ENCODE peak calls at places on chromosomes 1 and 21, in five cellular contexts. W, U, P, Z and L are unnamed samples.

GRCh38 chr1:237864338-237865244 is 26.1 kb downstream of the ZP4 start:
- DNase-seq in W (peak; percentile 86), U (peak; percentile 73), P (peak; percentile 52), Z (peak; percentile 57), L (no peak)

GRCh38 chr1:31934706-31935629 is 3.2 kb downstream of the PTP4A2 start:
- DNase-seq in W (no peak), U (no peak), P (no peak), Z (no peak), L (peak; percentile 66)

GRCh38 chr1:67342002-67342890 is 34.6 kb downstream of the IL12RB2 start:
- DNase-seq in W (no peak), U (no peak), P (no peak), Z (no peak), L (peak; percentile 66)

GRCh38 chr1:188652678-188653077 is 1823.9 kb downstream of the PLA2G4A start:
- DNase-seq in W (no peak), U (no peak), P (no peak), Z (no peak), L (no peak)

GRCh38 chr1:243605604-243606003 is 244.4 kb downstream of the AKT3 start:
- DNase-seq in W (no peak), U (no peak), P (no peak), Z (no peak), L (no peak)

GRCh38 chr1:53957231-53957818 is 11.2 kb downstream of the LRRC42 start:
- DNase-seq in W (no peak), U (no peak), P (no peak), Z (no peak), L (no peak)

GRCh38 chr1:87765686-87766085 is 437.0 kb downstream of the LMO4 start:
- DNase-seq in W (no peak), U (no peak), P (no peak), Z (no peak), L (no peak)

GRCh38 chr21:16388911-16389515 is 659.2 kb downstream of the USP25 start:
- DNase-seq in W (no peak), U (no peak), P (no peak), Z (no peak), L (no peak)

GRCh38 chr1:205976708-205977107 is 26.5 kb downstream of the RAB7B start:
- DNase-seq in W (peak; percentile 43), U (peak; percentile 78), P (peak; percentile 10), Z (no peak), L (no peak)

GRCh38 chr1:221637641-221638041 is 104.2 kb downstream of the DUSP10 start:
- DNase-seq in W (no peak), U (no peak), P (no peak), Z (no peak), L (no peak)

GRCh38 chr21:39961251-39961650 is 94.0 kb downstream of the PCP4 start:
- DNase-seq in W (no peak), U (no peak), P (no peak), Z (no peak), L (no peak)

GRCh38 chr1:228226956-228227791 is 19.3 kb downstream of the OBSCN start:
- DNase-seq in W (no peak), U (no peak), P (no peak), Z (no peak), L (no peak)

GRCh38 chr1:64574301-64574700 is 104.4 kb downstream of the CACHD1 start:
- DNase-seq in W (no peak), U (no peak), P (no peak), Z (no peak), L (no peak)

GRCh38 chr1:169001353-169001752 is 105.1 kb upstream of the ATP1B1 start:
- DNase-seq in W (no peak), U (no peak), P (no peak), Z (no peak), L (no peak)

GRCh38 chr1:180150982-180151381 is 3.7 kb upstream of the QSOX1 start:
- DNase-seq in W (no peak), U (peak; percentile 58), P (no peak), Z (no peak), L (no peak)

GRCh38 chr21:44049182-44049581 is 37.1 kb downstream of the TRAPPC10 start:
- DNase-seq in W (no peak), U (no peak), P (no peak), Z (no peak), L (no peak)

GRCh38 chr1:165352442-165353293 is 3.8 kb downstream of the LMX1A start:
- DNase-seq in W (peak; percentile 62), U (no peak), P (no peak), Z (no peak), L (no peak)

GRCh38 chr1:14149431-14149830 is 449.1 kb upstream of the KAZN start:
- DNase-seq in W (no peak), U (no peak), P (no peak), Z (no peak), L (no peak)

GRCh38 chr1:85316324-85316723 is 39.9 kb upstream of the BCL10 start:
- DNase-seq in W (no peak), U (no peak), P (no peak), Z (no peak), L (no peak)

GRCh38 chr1:33317946-33318345 is 3.0 kb downstream of the A3GALT2 start:
- DNase-seq in W (no peak), U (no peak), P (no peak), Z (no peak), L (no peak)

GRCh38 chr1:33319186-33319948 is 1.5 kb downstream of the A3GALT2 start:
- DNase-seq in W (no peak), U (no peak), P (no peak), Z (no peak), L (no peak)

GRCh38 chr1:33319949-33320618 is 814 bp downstream of the A3GALT2 start:
- DNase-seq in W (no peak), U (no peak), P (no peak), Z (no peak), L (no peak)

GRCh38 chr1:33316601-33317000 is 4.3 kb downstream of the A3GALT2 start:
- DNase-seq in W (no peak), U (no peak), P (no peak), Z (no peak), L (no peak)

GRCh38 chr1:33317354-33317753 is 3.5 kb downstream of the A3GALT2 start:
- DNase-seq in W (no peak), U (no peak), P (no peak), Z (no peak), L (no peak)
- H3K27ac ChIP-seq in W (no peak overlapping the region), U (no peak overlapping the region), P (no peak overlapping the region), Z (no peak overlapping the region), L (no peak overlapping the region)

GRCh38 chr1:7379445-7379971 is 391.6 kb upstream of the VAMP3 start:
- DNase-seq in W (no peak), U (peak; percentile 53), P (no peak), Z (peak; percentile 51), L (no peak)
- H3K4me3 ChIP-seq in W (no peak overlapping the region), U (no peak overlapping the region), P (no peak overlapping the region), Z (peak overlapping the region; percentile 29), L (no peak overlapping the region)

GRCh38 chr1:44646711-44647110 is 27.6 kb downstream of the TMEM53 start:
- DNase-seq in W (no peak), U (no peak), P (no peak), Z (no peak), L (no peak)
- H3K4me1 ChIP-seq in W (no peaks in the 10 kb centered on the region), U (peaks cover 43% of the 10 kb centered on the region), P (no peaks in the 10 kb centered on the region), Z (no peaks in the 10 kb centered on the region), L (no peaks in the 10 kb centered on the region)

DNA sequence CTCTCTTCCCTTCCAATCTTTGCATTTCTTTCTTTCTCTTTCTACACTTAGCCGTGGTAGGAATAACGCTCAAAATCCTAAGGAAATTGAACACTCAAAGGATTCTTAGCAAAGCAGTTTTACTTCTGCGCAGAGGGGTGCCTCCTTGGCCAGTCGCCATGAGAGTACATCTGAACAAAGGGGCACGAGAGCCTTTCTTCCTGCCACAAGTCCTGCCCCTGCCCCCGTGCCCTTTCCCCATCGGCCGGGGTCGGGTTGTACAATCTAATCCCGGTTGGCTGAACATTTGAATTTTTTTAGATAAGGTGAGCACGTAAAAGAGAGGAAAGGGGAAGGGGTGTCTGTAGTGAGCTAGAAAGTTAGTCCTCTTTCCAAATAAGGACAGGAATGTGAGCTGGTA is 28.6 kb upstream of the COL6A1 start:
- DNase-seq in W (no peak), U (no peak), P (no peak), Z (no peak), L (no peak)
- H3K27ac ChIP-seq in W (no peak overlapping the region), U (peak overlapping the region; percentile 84), P (no peak overlapping the region), Z (no peak overlapping the region), L (no peak overlapping the region)

DNA sequence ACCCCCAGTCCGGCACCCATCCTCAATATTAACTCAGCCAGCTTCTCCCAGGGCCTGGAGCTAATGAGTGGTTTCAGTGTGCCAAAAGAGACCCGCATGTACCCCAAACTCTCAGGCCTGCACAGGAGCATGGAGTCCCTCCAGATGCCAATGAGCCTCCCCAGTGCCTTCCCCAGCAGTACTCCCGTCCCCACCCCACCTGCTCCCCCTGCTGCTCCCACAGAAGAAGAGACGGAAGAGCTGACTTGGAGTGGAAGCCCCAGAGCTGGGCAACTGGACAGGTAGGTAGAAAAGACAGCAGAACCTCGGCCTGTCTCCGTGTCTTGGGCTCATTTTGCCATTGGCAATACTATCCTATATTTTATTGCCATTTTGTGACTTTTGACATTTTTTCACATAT is 45.4 kb upstream of the IPO9 start:
- DNase-seq in W (no peak), U (no peak), P (no peak), Z (no peak), L (no peak)
- H3K4me3 ChIP-seq in W (no peak overlapping the region), U (no peak overlapping the region), P (no peak overlapping the region), Z (no peak overlapping the region), L (no peak overlapping the region)

GRCh38 chr1:230107941-230108340 is 40.9 kb downstream of the GALNT2 start:
- DNase-seq in W (no peak), U (no peak), P (no peak), Z (no peak), L (no peak)
- H3K4me1 ChIP-seq in W (peaks cover 93% of the 10 kb centered on the region), U (peaks cover 49% of the 10 kb centered on the region), P (peaks cover 90% of the 10 kb centered on the region), Z (peaks cover 31% of the 10 kb centered on the region), L (peaks cover 14% of the 10 kb centered on the region)

GRCh38 chr1:35809156-35810095 is 1.6 kb downstream of the AGO4 start:
- DNase-seq in W (no peak), U (no peak), P (no peak), Z (no peak), L (no peak)
- H3K27ac ChIP-seq in W (peak overlapping the region; percentile 93), U (peak overlapping the region; percentile 93), P (no peak overlapping the region), Z (no peak overlapping the region), L (peak overlapping the region; percentile 73)

GRCh38 chr1:56404561-56405030 is 174.8 kb downstream of the PLPP3 start:
- DNase-seq in W (no peak), U (no peak), P (no peak), Z (no peak), L (no peak)
- H3K4me3 ChIP-seq in W (no peak overlapping the region), U (no peak overlapping the region), P (no peak overlapping the region), Z (no peak overlapping the region), L (no peak overlapping the region)

DNA sequence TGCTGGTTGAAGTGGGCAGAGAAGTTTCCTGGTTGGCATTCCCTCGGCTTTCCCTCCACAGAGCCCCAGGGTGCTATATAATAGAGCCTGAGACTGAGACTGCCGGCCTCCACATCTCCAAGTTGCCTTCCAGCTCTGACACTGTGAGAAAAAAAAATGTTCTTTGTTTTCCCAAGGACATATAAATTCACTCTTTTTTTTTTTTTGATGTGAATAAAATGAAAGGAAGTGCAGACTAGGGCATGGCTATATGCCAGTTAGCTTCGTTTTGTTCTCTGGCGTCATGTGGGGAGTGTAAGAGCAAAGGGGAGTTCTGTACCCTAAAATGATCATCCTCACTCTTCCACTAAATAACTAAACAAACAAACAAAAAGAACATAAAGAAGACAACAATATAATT is 101.6 kb downstream of the TNFSF18 start:
- DNase-seq in W (no peak), U (no peak), P (no peak), Z (no peak), L (no peak)
- H3K4me1 ChIP-seq in W (peaks cover 6% of the 10 kb centered on the region), U (no peaks in the 10 kb centered on the region), P (no peaks in the 10 kb centered on the region), Z (no peaks in the 10 kb centered on the region), L (no peaks in the 10 kb centered on the region)

GRCh38 chr1:26021647-26022403 is at the start of gene EXTL1:
- DNase-seq in W (no peak), U (no peak), P (no peak), Z (peak; percentile 68), L (no peak)
- H3K27ac ChIP-seq in W (no peak within 1 kb of the TSS), U (peak within 1 kb of the TSS; percentile 84), P (no peak within 1 kb of the TSS), Z (no peak within 1 kb of the TSS), L (no peak within 1 kb of the TSS)